ENCODE peak calls at places on chromosomes 2 and 18, in seven cellular contexts. One of them, this sample, is unnamed.

GRCh38 chr2:220269421-220269820 is 642.0 kb downstream of the SLC4A3 start:
- DNase-seq in cardiac fibroblast: no peak
- DNase-seq in WTC11: peak; percentile 16
- DNase-seq in heart left ventricle: no peak
- DNase-seq in lower leg skin: no peak
- DNase-seq in omental fat pad: no peak
- DNase-seq in keratinocyte: no peak
- DNase-seq in this sample: no peak

GRCh38 chr2:152445791-152446201 is 110.8 kb downstream of the FMNL2 start:
- DNase-seq in omental fat pad: no peak
- DNase-seq in WTC11: no peak
- DNase-seq in lower leg skin: no peak
- DNase-seq in heart left ventricle: no peak
- DNase-seq in cardiac fibroblast: peak; percentile 94
- DNase-seq in keratinocyte: peak; percentile 61
- DNase-seq in this sample: no peak

GRCh38 chr2:204842731-204843490 is 297.6 kb downstream of the PARD3B start:
- DNase-seq in keratinocyte: no peak
- DNase-seq in lower leg skin: peak; percentile 21
- DNase-seq in heart left ventricle: peak; percentile 54
- DNase-seq in cardiac fibroblast: peak; percentile 96
- DNase-seq in omental fat pad: peak; percentile 32
- DNase-seq in WTC11: no peak
- DNase-seq in this sample: no peak

GRCh38 chr2:28134262-28134812 is 243.8 kb downstream of the BABAM2 start:
- DNase-seq in WTC11: no peak
- DNase-seq in heart left ventricle: no peak
- DNase-seq in omental fat pad: no peak
- DNase-seq in cardiac fibroblast: no peak
- DNase-seq in keratinocyte: no peak
- DNase-seq in lower leg skin: peak; percentile 75
- DNase-seq in this sample: no peak

GRCh38 chr2:225600865-225601264 is 201.4 kb downstream of the NYAP2 start:
- DNase-seq in omental fat pad: no peak
- DNase-seq in WTC11: no peak
- DNase-seq in heart left ventricle: no peak
- DNase-seq in cardiac fibroblast: no peak
- DNase-seq in keratinocyte: no peak
- DNase-seq in lower leg skin: no peak
- DNase-seq in this sample: no peak

GRCh38 chr2:10232096-10232815 is 70.4 kb upstream of the HPCAL1 start:
- DNase-seq in heart left ventricle: no peak
- DNase-seq in cardiac fibroblast: no peak
- DNase-seq in keratinocyte: no peak
- DNase-seq in omental fat pad: no peak
- DNase-seq in lower leg skin: no peak
- DNase-seq in WTC11: peak; percentile 7
- DNase-seq in this sample: no peak

GRCh38 chr2:105235388-105236059 is 6.0 kb upstream of the GPR45 start:
- DNase-seq in WTC11: peak; percentile 88
- DNase-seq in lower leg skin: peak; percentile 66
- DNase-seq in cardiac fibroblast: peak; percentile 88
- DNase-seq in keratinocyte: peak; percentile 33
- DNase-seq in heart left ventricle: peak; percentile 62
- DNase-seq in omental fat pad: peak; percentile 82
- DNase-seq in this sample: peak; percentile 84

GRCh38 chr2:133264951-133265949 is 303.0 kb downstream of the NCKAP5 start:
- DNase-seq in cardiac fibroblast: peak; percentile 30
- DNase-seq in WTC11: peak; percentile 35
- DNase-seq in heart left ventricle: peak; percentile 52
- DNase-seq in omental fat pad: no peak
- DNase-seq in lower leg skin: no peak
- DNase-seq in keratinocyte: no peak
- DNase-seq in this sample: peak; percentile 22

GRCh38 chr2:213086566-213086965 is 64.8 kb downstream of the IKZF2 start:
- DNase-seq in omental fat pad: no peak
- DNase-seq in heart left ventricle: no peak
- DNase-seq in WTC11: peak; percentile 30
- DNase-seq in cardiac fibroblast: peak; percentile 22
- DNase-seq in lower leg skin: no peak
- DNase-seq in keratinocyte: no peak
- DNase-seq in this sample: no peak

DNA sequence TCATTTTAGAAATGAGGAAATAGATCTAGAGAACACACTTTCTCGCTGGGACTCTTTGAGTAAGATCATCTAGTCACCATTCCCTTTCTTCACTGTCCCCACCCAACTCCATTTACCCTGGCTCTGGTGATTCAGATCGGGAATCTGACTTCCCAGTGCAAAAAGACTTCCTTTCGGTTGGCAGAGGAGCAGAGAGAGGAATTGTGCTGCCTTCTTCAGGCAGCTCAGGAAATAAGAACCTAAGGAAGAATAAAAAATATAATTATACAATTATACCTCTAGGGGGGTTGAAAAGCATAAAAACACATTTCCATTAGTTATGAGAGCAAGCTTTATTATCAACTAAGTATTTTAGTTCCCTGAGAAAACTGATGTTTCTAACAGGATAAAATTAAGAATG is 9.3 kb upstream of the MPP4 start:
- DNase-seq in WTC11: no peak
- DNase-seq in lower leg skin: no peak
- DNase-seq in keratinocyte: no peak
- DNase-seq in omental fat pad: no peak
- DNase-seq in heart left ventricle: no peak
- DNase-seq in cardiac fibroblast: peak; percentile 79
- DNase-seq in this sample: no peak
- TF ChIP-seq CTCF in WTC11: no peak
- TF ChIP-seq CTCF in lower leg skin: no peak
- TF ChIP-seq CTCF in keratinocyte: no peak
- TF ChIP-seq CTCF in omental fat pad: no peak
- TF ChIP-seq CTCF in heart left ventricle: no peak
- TF ChIP-seq CTCF in cardiac fibroblast: peak; percentile 47
- TF ChIP-seq CTCF in this sample: no peak

DNA sequence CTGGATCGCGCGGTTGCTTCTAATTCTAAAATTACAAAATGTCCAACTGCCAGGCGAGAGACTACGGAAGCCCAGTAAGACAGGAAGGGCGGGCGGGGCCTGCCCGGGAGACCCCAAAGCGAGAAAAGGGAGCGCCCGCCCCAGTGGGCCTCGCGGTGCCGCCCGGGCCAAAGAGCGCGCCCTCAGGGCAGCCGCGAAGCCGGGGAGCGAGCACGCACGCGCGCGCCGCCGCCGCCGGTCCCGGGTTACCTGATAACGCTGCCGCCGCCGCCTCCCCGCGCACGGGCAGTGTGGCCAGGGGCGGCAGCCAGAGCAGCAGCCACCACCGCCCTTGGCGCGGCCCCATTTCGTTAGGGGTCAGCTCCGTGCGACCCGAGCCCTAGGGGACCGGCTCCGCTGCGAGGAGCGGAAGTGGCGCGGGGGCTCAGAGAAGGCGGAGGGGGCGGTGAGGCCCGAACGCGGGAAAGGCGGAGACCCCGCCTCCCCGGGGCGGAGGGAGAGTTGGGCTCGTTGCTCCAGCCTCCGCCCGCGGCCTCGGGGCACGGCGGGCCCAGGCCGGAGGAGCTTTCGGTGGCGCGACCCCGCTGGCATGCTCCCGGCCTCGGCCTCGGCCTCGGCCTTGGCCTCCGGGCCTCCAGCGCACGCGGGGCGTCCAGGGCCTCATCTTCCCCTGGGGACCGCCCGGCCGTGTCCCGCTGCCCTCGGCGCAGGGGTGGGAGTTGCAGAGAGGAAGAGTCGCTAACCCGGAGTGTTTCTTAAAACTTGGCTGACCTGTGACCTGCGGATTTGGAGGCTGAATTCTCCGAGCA is at the start of gene NEMP2:
- DNase-seq in cardiac fibroblast: peak; percentile 54
- DNase-seq in omental fat pad: peak; percentile 31
- DNase-seq in WTC11: peak; percentile 83
- DNase-seq in keratinocyte: no peak
- DNase-seq in heart left ventricle: peak; percentile 86
- DNase-seq in lower leg skin: peak; percentile 53
- DNase-seq in this sample: peak; percentile 76
- TF ChIP-seq CTCF in cardiac fibroblast: no peak
- TF ChIP-seq CTCF in omental fat pad: no peak
- TF ChIP-seq CTCF in WTC11: no peak
- TF ChIP-seq CTCF in keratinocyte: no peak
- TF ChIP-seq CTCF in heart left ventricle: no peak
- TF ChIP-seq CTCF in lower leg skin: no peak
- TF ChIP-seq CTCF in this sample: no peak

GRCh38 chr2:178804791-178805190 is 2.4 kb downstream of the TTN start:
- DNase-seq in keratinocyte: no peak
- DNase-seq in lower leg skin: no peak
- DNase-seq in WTC11: no peak
- DNase-seq in cardiac fibroblast: peak; percentile 27
- DNase-seq in omental fat pad: no peak
- DNase-seq in heart left ventricle: no peak
- DNase-seq in this sample: no peak
- TF ChIP-seq CTCF in keratinocyte: peak; percentile 69
- TF ChIP-seq CTCF in lower leg skin: no peak
- TF ChIP-seq CTCF in WTC11: peak; percentile 87
- TF ChIP-seq CTCF in cardiac fibroblast: peak; percentile 61
- TF ChIP-seq CTCF in omental fat pad: no peak
- TF ChIP-seq CTCF in heart left ventricle: peak; percentile 53
- TF ChIP-seq CTCF in this sample: peak; percentile 86

GRCh38 chr2:71778514-71779305 is 325.3 kb downstream of the DYSF start:
- DNase-seq in keratinocyte: no peak
- DNase-seq in cardiac fibroblast: no peak
- DNase-seq in WTC11: no peak
- DNase-seq in heart left ventricle: no peak
- DNase-seq in omental fat pad: no peak
- DNase-seq in lower leg skin: no peak
- DNase-seq in this sample: no peak
- TF ChIP-seq CTCF in keratinocyte: peak; percentile 24
- TF ChIP-seq CTCF in cardiac fibroblast: no peak
- TF ChIP-seq CTCF in WTC11: no peak
- TF ChIP-seq CTCF in heart left ventricle: no peak
- TF ChIP-seq CTCF in omental fat pad: no peak
- TF ChIP-seq CTCF in lower leg skin: no peak
- TF ChIP-seq CTCF in this sample: no peak

DNA sequence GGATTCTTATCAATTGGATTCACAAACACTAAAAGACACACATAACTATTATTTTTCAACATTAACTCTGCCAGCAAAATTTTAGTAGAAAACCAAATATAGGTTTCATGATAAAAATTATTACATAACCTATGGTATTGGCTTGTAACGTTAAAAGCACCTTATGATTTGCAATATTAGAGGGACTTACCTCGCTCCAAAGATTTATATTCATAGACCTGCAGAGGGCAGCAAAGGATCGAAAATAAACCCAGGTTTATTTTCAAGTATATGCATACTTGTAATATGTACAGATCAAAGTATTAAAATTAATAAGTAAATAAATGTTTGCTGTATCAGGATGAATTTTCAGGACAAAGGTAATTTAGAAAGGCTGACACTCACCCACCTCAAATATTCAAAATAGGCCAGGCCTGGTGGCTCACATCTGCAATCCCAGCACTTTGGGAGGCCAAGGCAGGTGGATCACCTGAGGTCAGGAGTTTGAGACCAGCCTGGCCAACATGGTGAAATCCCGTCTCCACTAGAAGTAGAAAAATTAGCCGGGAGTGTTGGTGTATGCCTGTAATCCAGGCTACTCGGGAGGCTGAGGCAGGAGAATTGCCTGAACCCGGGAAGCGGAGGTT is 45.3 kb downstream of the LRPPRC start:
- DNase-seq in heart left ventricle: no peak
- DNase-seq in omental fat pad: no peak
- DNase-seq in keratinocyte: no peak
- DNase-seq in lower leg skin: no peak
- DNase-seq in WTC11: no peak
- DNase-seq in cardiac fibroblast: peak; percentile 64
- DNase-seq in this sample: peak; percentile 5
- TF ChIP-seq CTCF in heart left ventricle: peak; percentile 31
- TF ChIP-seq CTCF in omental fat pad: no peak
- TF ChIP-seq CTCF in keratinocyte: no peak
- TF ChIP-seq CTCF in lower leg skin: no peak
- TF ChIP-seq CTCF in WTC11: no peak
- TF ChIP-seq CTCF in cardiac fibroblast: peak; percentile 26
- TF ChIP-seq CTCF in this sample: peak; percentile 48

GRCh38 chr2:189024861-189025618 is 50.9 kb downstream of the COL3A1 start:
- DNase-seq in heart left ventricle: no peak
- DNase-seq in cardiac fibroblast: peak; percentile 52
- DNase-seq in lower leg skin: no peak
- DNase-seq in WTC11: peak; percentile 37
- DNase-seq in keratinocyte: no peak
- DNase-seq in omental fat pad: no peak
- DNase-seq in this sample: no peak
- TF ChIP-seq CTCF in heart left ventricle: no peak
- TF ChIP-seq CTCF in cardiac fibroblast: peak; percentile 54
- TF ChIP-seq CTCF in lower leg skin: no peak
- TF ChIP-seq CTCF in WTC11: peak; percentile 44
- TF ChIP-seq CTCF in keratinocyte: peak; percentile 42
- TF ChIP-seq CTCF in omental fat pad: no peak
- TF ChIP-seq CTCF in this sample: peak; percentile 63

GRCh38 chr18:27685807-27686412 is 491.0 kb downstream of the CDH2 start:
- DNase-seq in WTC11: peak; percentile 32
- DNase-seq in cardiac fibroblast: peak; percentile 73
- DNase-seq in lower leg skin: no peak
- DNase-seq in heart left ventricle: no peak
- DNase-seq in keratinocyte: no peak
- DNase-seq in omental fat pad: no peak
- DNase-seq in this sample: peak; percentile 48
- TF ChIP-seq CTCF in WTC11: peak; percentile 76
- TF ChIP-seq CTCF in cardiac fibroblast: peak; percentile 83
- TF ChIP-seq CTCF in lower leg skin: no peak
- TF ChIP-seq CTCF in heart left ventricle: peak; percentile 39
- TF ChIP-seq CTCF in keratinocyte: peak; percentile 69
- TF ChIP-seq CTCF in omental fat pad: no peak
- TF ChIP-seq CTCF in this sample: peak; percentile 95

GRCh38 chr2:63343397-63344109 is 244.7 kb downstream of the WDPCP start:
- DNase-seq in keratinocyte: no peak
- DNase-seq in WTC11: no peak
- DNase-seq in heart left ventricle: no peak
- DNase-seq in cardiac fibroblast: no peak
- DNase-seq in lower leg skin: no peak
- DNase-seq in omental fat pad: no peak
- DNase-seq in this sample: no peak

GRCh38 chr2:63344575-63345284 is 243.5 kb downstream of the WDPCP start:
- DNase-seq in cardiac fibroblast: no peak
- DNase-seq in heart left ventricle: no peak
- DNase-seq in keratinocyte: no peak
- DNase-seq in lower leg skin: no peak
- DNase-seq in WTC11: no peak
- DNase-seq in omental fat pad: no peak
- DNase-seq in this sample: no peak

GRCh38 chr2:63346441-63346840 is 241.8 kb downstream of the WDPCP start:
- DNase-seq in cardiac fibroblast: no peak
- DNase-seq in omental fat pad: no peak
- DNase-seq in WTC11: no peak
- DNase-seq in heart left ventricle: no peak
- DNase-seq in lower leg skin: no peak
- DNase-seq in keratinocyte: no peak
- DNase-seq in this sample: no peak

GRCh38 chr2:63345285-63345633 is 243.0 kb downstream of the WDPCP start:
- DNase-seq in heart left ventricle: no peak
- DNase-seq in keratinocyte: no peak
- DNase-seq in lower leg skin: no peak
- DNase-seq in WTC11: no peak
- DNase-seq in cardiac fibroblast: no peak
- DNase-seq in omental fat pad: no peak
- DNase-seq in this sample: no peak

GRCh38 chr2:63347361-63347760 is 240.9 kb downstream of the WDPCP start:
- DNase-seq in heart left ventricle: no peak
- DNase-seq in lower leg skin: no peak
- DNase-seq in cardiac fibroblast: no peak
- DNase-seq in WTC11: no peak
- DNase-seq in keratinocyte: no peak
- DNase-seq in omental fat pad: no peak
- DNase-seq in this sample: no peak
- TF ChIP-seq CTCF in heart left ventricle: no peak
- TF ChIP-seq CTCF in lower leg skin: no peak
- TF ChIP-seq CTCF in cardiac fibroblast: no peak
- TF ChIP-seq CTCF in WTC11: no peak
- TF ChIP-seq CTCF in keratinocyte: no peak
- TF ChIP-seq CTCF in omental fat pad: no peak
- TF ChIP-seq CTCF in this sample: no peak